ENCODE peak calls at places on chromosomes 13 and 19, in six cellular contexts. D is GM03348, U is NCI-H345, Y is pons, N is skeletal muscle cell, C is heart right ventricle. Z is an unnamed sample.

GRCh38 chr13:102309110-102309509 is 92.7 kb downstream of the FGF14 start:
- DNase-seq in U (peak; percentile 82), N (no peak), D (no peak), C (no peak), Y (no peak), Z (peak; percentile 36)

GRCh38 chr13:24625870-24626419 is 54.3 kb upstream of the ATP12A start:
- DNase-seq in U (no peak), D (peak; percentile 4), N (no peak), Y (no peak), C (no peak), Z (no peak)

GRCh38 chr13:79196366-79196765 is 209.7 kb downstream of the RBM26 start:
- DNase-seq in C (no peak), Y (no peak), U (no peak), N (no peak), D (no peak), Z (no peak)

GRCh38 chr19:45564131-45564780 is 20.3 kb downstream of the OPA3 start:
- DNase-seq in U (no peak), Y (no peak), C (no peak), N (no peak), D (no peak), Z (no peak)

GRCh38 chr13:27079421-27079958 is 92.1 kb downstream of the USP12 start:
- DNase-seq in Y (no peak), U (no peak), D (peak; percentile 70), N (peak; percentile 64), C (no peak), Z (no peak)

GRCh38 chr19:12995596-12996541 is 594 bp downstream of the NFIX start:
- DNase-seq in D (peak; percentile 69), U (no peak), Y (no peak), N (no peak), C (no peak), Z (peak; percentile 64)

GRCh38 chr13:73967397-73968165 is 166.6 kb downstream of the KLF12 start:
- DNase-seq in C (no peak), N (no peak), U (no peak), Y (no peak), D (no peak), Z (no peak)

GRCh38 chr13:32695602-32696250 is 109.5 kb downstream of the PDS5B start:
- DNase-seq in D (no peak), C (no peak), N (no peak), Y (no peak), U (no peak), Z (no peak)

GRCh38 chr19:34171539-34171876 is 796 bp upstream of the LSM14A start:
- DNase-seq in D (peak; percentile 71), C (no peak), Y (no peak), U (no peak), N (peak; percentile 49), Z (no peak)

GRCh38 chr13:20191902-20192469 is 752 bp downstream of the GJB2 start:
- DNase-seq in Y (no peak), N (no peak), C (no peak), U (no peak), D (no peak), Z (peak; percentile 32)